ENCODE peak calls at places on chromosomes 6 and 20, in seven cellular contexts. A, L, J, R, N, F and E are unnamed samples.

GRCh38 chr6:108438918-108439317 is 121.8 kb upstream of the FOXO3 start:
- DNase-seq in A (no peak), L (no peak), J (no peak), R (no peak), N (no peak), F (no peak), E (no peak)

GRCh38 chr6:112179631-112180030 is 74.7 kb downstream of the LAMA4 start:
- DNase-seq in A (no peak), L (no peak), J (no peak), R (no peak), N (no peak), F (no peak), E (no peak)

GRCh38 chr6:48378874-48379407 is 267.9 kb upstream of the PTCHD4 start:
- DNase-seq in A (no peak), L (no peak), J (no peak), R (no peak), N (no peak), F (no peak), E (no peak)

GRCh38 chr20:31833130-31833930 is 12.1 kb downstream of the FOXS1 start:
- DNase-seq in A (peak), L (peak), J (no peak), R (peak), N (no peak), F (peak), E (peak)

GRCh38 chr20:8602389-8603116 is 466.3 kb upstream of the PLCB4 start:
- DNase-seq in A (no peak), L (no peak), J (no peak), R (no peak), N (no peak), F (no peak), E (no peak)

GRCh38 chr6:132750455-132751248 is 7.1 kb downstream of the VNN2 start:
- DNase-seq in A (no peak), L (no peak), J (no peak), R (no peak), N (no peak), F (no peak), E (no peak)

GRCh38 chr6:167831281-167831680 is 4.6 kb downstream of the AFDN start:
- DNase-seq in A (no peak), L (no peak), J (no peak), R (no peak), N (no peak), F (no peak), E (no peak)

GRCh38 chr20:10314198-10314597 is 95.6 kb downstream of the SNAP25 start:
- DNase-seq in A (no peak), L (peak), J (no peak), R (no peak), N (no peak), F (no peak), E (no peak)

GRCh38 chr6:45192556-45192955 is 135.6 kb upstream of the RUNX2 start:
- DNase-seq in A (no peak), L (no peak), J (no peak), R (no peak), N (no peak), F (no peak), E (no peak)

GRCh38 chr6:145960918-145961604 is 3.1 kb downstream of the SHPRH start:
- DNase-seq in A (no peak), L (no peak), J (no peak), R (no peak), N (no peak), F (no peak), E (no peak)

GRCh38 chr6:2819891-2820814 is 21.5 kb downstream of the SERPINB1 start:
- DNase-seq in A (no peak), L (no peak), J (no peak), R (no peak), N (no peak), F (no peak), E (no peak)

GRCh38 chr6:6220718-6221117 is 99.7 kb downstream of the F13A1 start:
- DNase-seq in A (no peak), L (no peak), J (no peak), R (no peak), N (no peak), F (no peak), E (no peak)

GRCh38 chr6:161676566-161676965 is 402.7 kb upstream of the AGPAT4 start:
- DNase-seq in A (no peak), L (no peak), J (no peak), R (no peak), N (no peak), F (no peak), E (no peak)

GRCh38 chr20:55522296-55522815 is 483.0 kb downstream of the CBLN4 start:
- DNase-seq in A (no peak), L (no peak), J (no peak), R (no peak), N (no peak), F (no peak), E (no peak)

GRCh38 chr6:25175216-25175615 is 104.0 kb upstream of the CARMIL1 start:
- DNase-seq in A (no peak), L (no peak), J (peak), R (no peak), N (no peak), F (peak), E (no peak)

GRCh38 chr6:136647363-136647763 is 97.1 kb upstream of the MAP7 start:
- DNase-seq in A (peak), L (peak), J (no peak), R (no peak), N (no peak), F (no peak), E (no peak)

GRCh38 chr6:85092224-85092623 is 327.8 kb upstream of the TBX18 start:
- DNase-seq in A (no peak), L (no peak), J (no peak), R (no peak), N (no peak), F (no peak), E (no peak)

GRCh38 chr20:57615472-57615855 is 4.8 kb downstream of the ZBP1 start:
- DNase-seq in A (no peak), L (no peak), J (no peak), R (no peak), N (no peak), F (no peak), E (no peak)

GRCh38 chr6:7270320-7271204 is 42.4 kb downstream of the SSR1 start:
- DNase-seq in A (no peak), L (no peak), J (no peak), R (no peak), N (no peak), F (no peak), E (no peak)

GRCh38 chr20:36130316-36130865 is 24.1 kb upstream of the EPB41L1 start:
- DNase-seq in A (no peak), L (no peak), J (no peak), R (no peak), N (no peak), F (no peak), E (no peak)

GRCh38 chr6:11738681-11739375 is 39.8 kb downstream of the ADTRP start:
- DNase-seq in A (no peak), L (no peak), J (no peak), R (no peak), N (no peak), F (no peak), E (no peak)

GRCh38 chr6:105545947-105546710 is 143.2 kb upstream of the PREP start:
- DNase-seq in A (no peak), L (no peak), J (no peak), R (no peak), N (no peak), F (no peak), E (no peak)

GRCh38 chr6:127120787-127121636 is 2.5 kb downstream of the RSPO3 start:
- DNase-seq in A (peak), L (peak), J (peak), R (peak), N (peak), F (peak), E (peak)

GRCh38 chr6:159513914-159514313 is 179.1 kb downstream of the SOD2 start:
- DNase-seq in A (no peak), L (no peak), J (no peak), R (no peak), N (no peak), F (no peak), E (no peak)

GRCh38 chr6:103687430-103687829 is 1172.3 kb downstream of the HACE1 start:
- DNase-seq in A (no peak), L (no peak), J (no peak), R (no peak), N (no peak), F (no peak), E (no peak)

GRCh38 chr6:4023240-4023639 is 55.7 kb downstream of the FAM217A start:
- DNase-seq in A (no peak), L (no peak), J (no peak), R (no peak), N (no peak), F (no peak), E (no peak)

GRCh38 chr6:90079555-90080490 is 185.6 kb downstream of the GJA10 start:
- DNase-seq in A (peak), L (no peak), J (no peak), R (no peak), N (no peak), F (no peak), E (no peak)

GRCh38 chr6:168109171-168109570 is 30.2 kb upstream of the FRMD1 start:
- DNase-seq in A (no peak), L (no peak), J (no peak), R (no peak), N (no peak), F (no peak), E (no peak)

GRCh38 chr6:160519603-160520042 is 144.5 kb downstream of the LPA start:
- DNase-seq in A (no peak), L (no peak), J (no peak), R (no peak), N (no peak), F (no peak), E (no peak)

GRCh38 chr6:6332240-6332639 is 11.8 kb upstream of the F13A1 start:
- DNase-seq in A (no peak), L (no peak), J (no peak), R (no peak), N (no peak), F (no peak), E (no peak)

GRCh38 chr20:18057106-18057993 is at the start of gene OVOL2:
- DNase-seq in A (no peak), L (no peak), J (peak), R (peak), N (no peak), F (peak), E (peak)

GRCh38 chr20:34089655-34090324 is 22.3 kb downstream of the EIF2S2 start:
- DNase-seq in A (no peak), L (no peak), J (no peak), R (no peak), N (peak), F (no peak), E (no peak)

GRCh38 chr6:37024665-37025337 is 19.3 kb downstream of the FGD2 start:
- DNase-seq in A (no peak), L (no peak), J (peak), R (no peak), N (no peak), F (no peak), E (no peak)

GRCh38 chr6:143039548-143039947 is 21.1 kb upstream of the AIG1 start:
- DNase-seq in A (no peak), L (no peak), J (no peak), R (no peak), N (no peak), F (no peak), E (no peak)

GRCh38 chr6:141956046-141956761 is 176.5 kb upstream of the GJE1 start:
- DNase-seq in A (no peak), L (peak), J (no peak), R (no peak), N (no peak), F (no peak), E (no peak)

DNA sequence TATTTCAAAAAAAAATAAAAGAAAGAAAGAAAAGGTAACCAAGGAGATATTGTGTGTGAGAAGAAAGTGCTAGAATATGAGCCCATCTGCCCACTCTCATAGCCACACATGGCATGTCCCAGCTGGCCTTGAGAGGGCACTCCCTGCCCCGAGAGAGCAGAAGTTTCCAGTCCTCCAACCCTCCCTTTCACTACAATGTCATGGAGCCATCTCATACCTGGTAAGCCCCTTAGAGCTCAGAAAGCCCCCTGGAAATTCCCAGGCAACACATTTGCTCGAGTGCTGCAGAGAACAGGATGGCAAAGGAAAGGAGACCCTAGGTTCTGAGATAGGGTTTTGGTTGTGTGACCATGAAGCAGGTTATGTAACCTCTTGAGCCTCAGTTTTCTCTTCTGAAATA is 75.8 kb upstream of the RIN2 start:
- DNase-seq in A (no peak), L (no peak), J (no peak), R (no peak), N (no peak), F (no peak), E (no peak)
- TF ChIP-seq CTCF in A (no peak), L (no peak), J (no peak), R (no peak), N (no peak), F (no peak), E (no peak)

GRCh38 chr6:44054635-44055559 is 72.4 kb downstream of the MRPL14 start:
- DNase-seq in A (no peak), L (no peak), J (no peak), R (no peak), N (no peak), F (no peak), E (no peak)
- TF ChIP-seq CTCF in A (no peak), L (peak), J (no peak), R (no peak), N (no peak), F (no peak), E (no peak)

GRCh38 chr6:150684715-150685459 is 85.2 kb downstream of the PLEKHG1 start:
- DNase-seq in A (no peak), L (no peak), J (no peak), R (no peak), N (no peak), F (peak), E (no peak)

GRCh38 chr6:150686566-150686965 is 86.9 kb downstream of the PLEKHG1 start:
- DNase-seq in A (no peak), L (no peak), J (no peak), R (no peak), N (no peak), F (no peak), E (no peak)

GRCh38 chr6:150687508-150687907 is 87.8 kb downstream of the PLEKHG1 start:
- DNase-seq in A (no peak), L (no peak), J (no peak), R (no peak), N (no peak), F (peak), E (no peak)

GRCh38 chr6:150684161-150684560 is 84.5 kb downstream of the PLEKHG1 start:
- DNase-seq in A (no peak), L (no peak), J (no peak), R (no peak), N (no peak), F (no peak), E (no peak)

GRCh38 chr6:150685860-150686259 is 86.2 kb downstream of the PLEKHG1 start:
- DNase-seq in A (peak), L (no peak), J (peak), R (no peak), N (no peak), F (peak), E (peak)
- TF ChIP-seq CTCF in A (peak), L (peak), J (peak), R (peak), N (no peak), F (peak), E (peak)

GRCh38 chr6:20306491-20306890 is 94.2 kb upstream of the MBOAT1 start:
- DNase-seq in A (no peak), L (no peak), J (no peak), R (no peak), N (no peak), F (no peak), E (no peak)
- TF ChIP-seq CTCF in A (no peak), L (no peak), J (no peak), R (peak), N (no peak), F (no peak), E (peak)

GRCh38 chr20:38447931-38448675 is 13.0 kb upstream of the SNHG17 start:
- DNase-seq in A (no peak), L (no peak), J (no peak), R (no peak), N (no peak), F (no peak), E (no peak)
- TF ChIP-seq CTCF in A (no peak), L (no peak), J (no peak), R (no peak), N (no peak), F (no peak), E (no peak)

DNA sequence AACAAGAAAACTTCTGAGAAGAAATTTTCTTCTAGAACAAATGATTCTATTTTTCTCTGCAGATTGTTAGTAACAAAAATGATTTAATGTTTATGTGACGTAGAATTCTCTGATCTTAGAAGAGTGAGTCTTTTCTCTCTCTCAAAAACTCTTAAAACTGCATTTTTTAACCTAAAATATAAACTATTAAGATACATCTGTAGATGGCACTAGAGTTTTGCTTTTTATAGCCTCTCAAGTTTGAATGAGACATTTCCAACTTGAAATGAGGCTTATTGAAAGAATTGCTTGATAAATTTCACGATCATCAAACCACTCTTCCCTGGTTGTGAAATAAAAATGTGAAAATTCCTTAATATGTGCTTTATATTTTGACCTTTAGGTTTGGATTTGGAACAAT is 53.8 kb downstream of the PHF3 start:
- DNase-seq in A (no peak), L (no peak), J (no peak), R (no peak), N (no peak), F (no peak), E (no peak)
- TF ChIP-seq CTCF in A (no peak), L (no peak), J (no peak), R (no peak), N (no peak), F (no peak), E (no peak)

GRCh38 chr20:64225166-64225595 is 30.4 kb upstream of the PCMTD2 start:
- DNase-seq in A (no peak), L (no peak), J (no peak), R (no peak), N (no peak), F (no peak), E (no peak)

GRCh38 chr20:64222273-64222672 is 33.3 kb upstream of the PCMTD2 start:
- DNase-seq in A (no peak), L (no peak), J (peak), R (no peak), N (no peak), F (no peak), E (no peak)

GRCh38 chr20:64224344-64225165 is 31.0 kb upstream of the PCMTD2 start:
- DNase-seq in A (no peak), L (peak), J (no peak), R (no peak), N (no peak), F (no peak), E (no peak)

GRCh38 chr20:64222851-64223525 is 32.6 kb upstream of the PCMTD2 start:
- DNase-seq in A (no peak), L (no peak), J (no peak), R (no peak), N (no peak), F (no peak), E (no peak)

DNA sequence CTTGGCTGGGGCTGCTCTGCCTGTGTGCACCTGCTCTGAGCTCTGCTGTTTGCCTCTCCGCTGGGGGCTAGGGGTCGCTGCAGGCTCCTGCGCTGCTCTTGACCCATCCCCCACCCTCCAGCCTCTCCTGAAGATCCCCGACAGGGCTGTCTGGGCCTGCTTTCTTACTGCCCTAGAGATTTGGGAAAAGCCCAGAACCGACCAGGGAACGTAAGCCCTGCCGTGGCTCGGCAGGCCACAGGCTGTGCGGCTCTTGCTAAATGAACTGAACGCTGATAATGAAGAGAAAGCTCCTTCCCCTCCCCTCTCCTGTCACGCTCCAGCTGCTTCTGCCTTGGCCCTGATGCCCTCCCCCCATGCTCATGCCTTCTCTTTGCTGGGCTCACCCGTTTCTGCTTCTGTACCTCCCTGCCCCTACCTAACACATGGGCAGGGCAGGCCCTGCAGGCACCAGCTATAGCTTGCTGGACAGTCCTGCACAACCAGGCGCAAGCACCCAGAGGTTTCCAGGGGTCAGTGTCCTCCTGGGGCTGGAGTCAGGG is 32.0 kb upstream of the PCMTD2 start:
- DNase-seq in A (no peak), L (no peak), J (no peak), R (peak), N (no peak), F (no peak), E (peak)
- TF ChIP-seq CTCF in A (no peak), L (peak), J (no peak), R (peak), N (no peak), F (no peak), E (peak)

GRCh38 chr20:16434087-16434664 is 139.1 kb downstream of the KIF16B start:
- DNase-seq in A (peak), L (peak), J (no peak), R (peak), N (no peak), F (peak), E (peak)
- TF ChIP-seq CTCF in A (peak), L (peak), J (peak), R (peak), N (peak), F (peak), E (peak)

DNA sequence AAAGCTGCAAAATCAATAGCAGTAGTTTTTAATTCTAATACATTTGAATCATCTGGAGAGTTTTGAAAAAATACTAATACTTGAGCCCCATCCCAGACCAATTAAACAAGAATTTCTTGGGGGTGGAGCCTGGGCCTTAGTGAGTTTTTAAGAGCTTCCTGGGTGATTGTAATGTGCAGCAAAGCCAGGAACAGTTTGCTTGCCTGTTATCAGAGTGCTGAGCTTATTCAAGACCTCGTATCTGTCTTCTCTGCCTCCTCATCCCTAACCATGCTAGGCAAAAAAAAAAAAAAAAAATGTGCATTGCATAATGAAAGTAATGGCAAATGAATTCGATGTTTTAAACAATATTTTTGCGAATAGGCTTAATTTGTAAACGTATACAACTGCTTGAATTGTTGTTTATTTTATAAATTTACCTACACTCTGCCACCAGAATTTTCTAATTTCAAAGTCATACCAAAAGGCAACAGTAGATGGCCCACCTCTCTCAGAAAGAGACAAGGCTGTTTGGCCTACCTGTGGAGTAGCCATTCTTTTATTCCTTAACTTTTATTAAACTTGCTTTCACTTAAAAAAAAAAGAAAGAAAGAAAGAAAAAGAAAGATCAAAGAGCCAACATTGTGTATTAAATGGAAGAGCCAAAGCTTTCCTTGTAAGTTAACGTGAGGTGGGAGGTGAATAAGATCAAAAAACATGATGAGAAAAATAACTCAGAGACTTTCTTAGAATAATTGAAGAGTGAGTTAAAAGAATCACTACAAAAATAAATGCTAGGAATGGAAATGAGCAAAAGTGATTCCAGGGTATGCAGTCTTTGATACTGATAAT is 36.2 kb upstream of the MYB start:
- DNase-seq in A (no peak), L (peak), J (no peak), R (no peak), N (no peak), F (no peak), E (no peak)
- TF ChIP-seq CTCF in A (peak), L (peak), J (peak), R (peak), N (peak), F (peak), E (peak)